ENCODE peak calls at places on chromosomes 1 and 21, in seven cellular contexts. X is uterus, Z is IMR-90, O is heart right ventricle, R is HL-60, Q is prostate gland, H is foreskin keratinocyte. J is an unnamed sample.

GRCh38 chr1:200039849-200040479 is 12.5 kb downstream of the NR5A2 start:
- DNase-seq in X (no peak), Z (no peak), O (no peak), R (no peak), Q (no peak), H (no peak), J (no peak)

GRCh38 chr1:59926381-59927243 is at the start of gene CYP2J2:
- DNase-seq in X (peak; percentile 15), Z (no peak), O (peak; percentile 64), R (no peak), Q (peak; percentile 33), H (no peak), J (peak; percentile 60)

GRCh38 chr1:185144233-185144632 is 12.5 kb downstream of the TRMT1L start:
- DNase-seq in X (no peak), Z (peak; percentile 65), O (no peak), R (no peak), Q (no peak), H (no peak), J (no peak)

GRCh38 chr21:16137106-16137505 is 407.3 kb downstream of the USP25 start:
- DNase-seq in X (no peak), Z (peak; percentile 8), O (no peak), R (no peak), Q (no peak), H (no peak), J (no peak)

GRCh38 chr1:159056069-159056698 is 20.4 kb downstream of the AIM2 start:
- DNase-seq in X (no peak), Z (no peak), O (no peak), R (peak; percentile 40), Q (no peak), H (no peak), J (no peak)

GRCh38 chr1:39852876-39853275 is 30.4 kb downstream of the TRIT1 start:
- DNase-seq in X (no peak), Z (no peak), O (no peak), R (no peak), Q (no peak), H (no peak), J (no peak)

GRCh38 chr1:100387644-100388350 is 35.5 kb downstream of the CDC14A start:
- DNase-seq in X (no peak), Z (peak; percentile 64), O (no peak), R (no peak), Q (no peak), H (no peak), J (no peak)

GRCh38 chr1:102796429-102796828 is 311.9 kb downstream of the COL11A1 start:
- DNase-seq in X (no peak), Z (no peak), O (no peak), R (no peak), Q (no peak), H (no peak), J (no peak)

GRCh38 chr1:63688302-63688701 is 85.5 kb upstream of the ROR1 start:
- DNase-seq in X (no peak), Z (peak; percentile 71), O (no peak), R (no peak), Q (no peak), H (no peak), J (no peak)

GRCh38 chr1:77543822-77544448 is 138.5 kb downstream of the ZZZ3 start:
- DNase-seq in X (no peak), Z (peak; percentile 75), O (no peak), R (peak; percentile 60), Q (no peak), H (no peak), J (no peak)

GRCh38 chr1:183097438-183098051 is 74.3 kb downstream of the LAMC1 start:
- DNase-seq in X (no peak), Z (peak; percentile 94), O (no peak), R (no peak), Q (no peak), H (peak; percentile 5), J (no peak)

GRCh38 chr21:44463716-44464115 is 8.4 kb downstream of the LRRC3 start:
- DNase-seq in X (peak; percentile 39), Z (no peak), O (no peak), R (no peak), Q (no peak), H (no peak), J (no peak)

GRCh38 chr1:23051510-23051909 is 32.2 kb downstream of the KDM1A start:
- DNase-seq in X (no peak), Z (no peak), O (no peak), R (no peak), Q (no peak), H (no peak), J (no peak)

GRCh38 chr1:24341260-24341659 is 22.1 kb downstream of the GRHL3 start:
- DNase-seq in X (no peak), Z (no peak), O (no peak), R (no peak), Q (no peak), H (no peak), J (no peak)

GRCh38 chr21:44436111-44436611 is 19.1 kb upstream of the LRRC3 start:
- DNase-seq in X (no peak), Z (no peak), O (no peak), R (no peak), Q (no peak), H (no peak), J (no peak)

DNA sequence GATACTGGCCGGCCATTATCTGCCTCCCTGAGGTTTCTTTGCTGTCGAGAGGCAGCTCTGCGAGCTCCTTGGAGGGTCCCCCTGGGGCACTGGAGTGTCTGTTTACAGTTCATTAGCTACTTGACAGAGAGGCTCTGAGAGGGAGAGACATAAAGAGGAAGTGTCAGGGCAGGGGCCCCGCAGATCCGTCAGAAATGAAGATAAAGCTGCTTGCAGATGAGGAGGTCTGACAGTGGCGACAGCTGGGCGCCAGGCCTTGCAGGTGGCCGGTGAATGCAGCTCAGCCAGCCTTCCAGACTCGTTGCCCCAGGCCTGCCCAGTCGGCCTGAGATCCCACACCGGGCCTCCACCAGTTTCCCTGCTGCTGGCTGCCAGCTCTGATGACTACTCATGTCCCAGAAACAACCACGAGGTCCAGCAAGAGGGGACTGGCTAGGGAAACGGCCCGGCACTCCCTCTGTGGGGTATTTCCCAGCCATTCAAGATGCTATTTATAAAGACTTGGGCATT is 84.7 kb downstream of the DISP3 start:
- DNase-seq in X (no peak), Z (no peak), O (no peak), R (no peak), Q (no peak), H (peak; percentile 26), J (no peak)
- H3K27ac ChIP-seq in X (no peak overlapping the region), Z (no peak overlapping the region), O (no peak overlapping the region), R (no peak overlapping the region), Q (no peak overlapping the region), H (no peak overlapping the region), J (no peak overlapping the region)

DNA sequence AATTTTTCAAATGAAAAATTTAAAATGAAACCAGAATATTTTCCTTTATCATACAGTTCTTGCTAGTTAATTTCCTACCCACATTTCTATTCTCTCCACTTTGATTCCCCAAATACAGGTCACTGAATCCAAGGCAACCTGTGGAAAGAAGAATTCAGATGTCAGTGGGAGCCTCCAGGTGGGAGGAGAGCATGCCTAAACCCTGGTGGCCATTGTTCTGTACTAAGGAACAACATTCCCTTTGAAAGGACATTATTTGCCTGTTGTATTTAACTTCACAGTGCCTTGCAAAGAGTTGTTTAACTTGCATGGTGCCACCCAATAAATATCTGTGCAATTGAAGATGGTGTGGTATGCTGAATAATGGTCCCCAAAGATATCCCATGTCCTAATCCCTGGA is 21.4 kb downstream of the NPHS2 start:
- DNase-seq in X (no peak), Z (no peak), O (no peak), R (no peak), Q (no peak), H (no peak), J (no peak)
- H3K27ac ChIP-seq in X (no peak overlapping the region), Z (no peak overlapping the region), O (no peak overlapping the region), R (no peak overlapping the region), Q (no peak overlapping the region), H (no peak overlapping the region), J (no peak overlapping the region)

GRCh38 chr1:212412374-212412773 is 2.3 kb downstream of the PACC1 start:
- DNase-seq in X (no peak), Z (no peak), O (no peak), R (no peak), Q (no peak), H (no peak), J (no peak)

GRCh38 chr1:212410231-212410825 is 4.4 kb downstream of the PACC1 start:
- DNase-seq in X (no peak), Z (no peak), O (no peak), R (no peak), Q (no peak), H (no peak), J (no peak)

GRCh38 chr1:212414328-212415106 is at the start of gene PACC1:
- DNase-seq in X (peak; percentile 87), Z (peak; percentile 80), O (peak; percentile 87), R (peak; percentile 97), Q (peak; percentile 84), H (peak; percentile 48), J (peak; percentile 88)

GRCh38 chr1:212413902-212414327 is 771 bp downstream of the PACC1 start:
- DNase-seq in X (no peak), Z (peak; percentile 14), O (no peak), R (no peak), Q (no peak), H (peak; percentile 7), J (no peak)

DNA sequence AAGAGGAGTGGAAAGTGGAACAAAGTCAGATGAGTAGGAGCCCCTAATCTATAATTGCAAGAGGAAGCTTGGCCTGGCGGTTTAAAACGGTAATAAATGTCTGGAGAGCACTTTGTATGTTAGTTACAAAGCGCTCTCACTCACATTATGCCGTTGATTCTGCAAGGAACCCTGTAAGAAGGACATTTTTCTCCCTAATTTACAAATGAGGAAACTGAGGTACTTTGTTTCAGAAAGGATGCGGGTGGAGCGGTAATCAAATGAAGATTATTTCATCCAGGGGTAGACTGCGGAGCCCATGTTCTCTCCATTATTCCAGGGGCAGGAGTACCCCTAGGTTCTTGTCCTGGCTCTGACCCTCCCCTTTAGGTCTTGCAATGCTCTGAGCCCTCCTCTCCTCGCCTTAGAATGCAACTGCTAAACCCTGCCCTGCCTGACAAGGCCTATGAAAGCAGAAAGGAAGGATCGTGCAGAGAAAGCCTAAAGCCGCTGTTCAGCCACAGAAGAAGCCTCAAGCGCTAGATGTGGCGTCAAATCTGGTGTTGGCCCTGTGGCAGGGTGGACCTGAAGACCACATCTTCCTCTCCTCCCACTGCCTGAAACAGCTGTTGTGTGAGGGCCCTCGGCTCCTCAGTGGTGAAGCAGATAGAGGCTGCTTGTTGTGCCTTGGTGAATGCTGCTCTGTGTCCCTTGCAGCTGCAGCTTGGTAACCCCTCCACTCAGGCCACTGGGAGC is 588 bp upstream of the PACC1 start:
- DNase-seq in X (no peak), Z (no peak), O (no peak), R (peak; percentile 37), Q (no peak), H (no peak), J (no peak)
- H3K27ac ChIP-seq in X (peak overlapping the region; percentile 11), Z (no peak overlapping the region), O (no peak overlapping the region), R (peak overlapping the region; percentile 91), Q (peak overlapping the region; percentile 59), H (no peak overlapping the region), J (peak overlapping the region; percentile 59)

DNA sequence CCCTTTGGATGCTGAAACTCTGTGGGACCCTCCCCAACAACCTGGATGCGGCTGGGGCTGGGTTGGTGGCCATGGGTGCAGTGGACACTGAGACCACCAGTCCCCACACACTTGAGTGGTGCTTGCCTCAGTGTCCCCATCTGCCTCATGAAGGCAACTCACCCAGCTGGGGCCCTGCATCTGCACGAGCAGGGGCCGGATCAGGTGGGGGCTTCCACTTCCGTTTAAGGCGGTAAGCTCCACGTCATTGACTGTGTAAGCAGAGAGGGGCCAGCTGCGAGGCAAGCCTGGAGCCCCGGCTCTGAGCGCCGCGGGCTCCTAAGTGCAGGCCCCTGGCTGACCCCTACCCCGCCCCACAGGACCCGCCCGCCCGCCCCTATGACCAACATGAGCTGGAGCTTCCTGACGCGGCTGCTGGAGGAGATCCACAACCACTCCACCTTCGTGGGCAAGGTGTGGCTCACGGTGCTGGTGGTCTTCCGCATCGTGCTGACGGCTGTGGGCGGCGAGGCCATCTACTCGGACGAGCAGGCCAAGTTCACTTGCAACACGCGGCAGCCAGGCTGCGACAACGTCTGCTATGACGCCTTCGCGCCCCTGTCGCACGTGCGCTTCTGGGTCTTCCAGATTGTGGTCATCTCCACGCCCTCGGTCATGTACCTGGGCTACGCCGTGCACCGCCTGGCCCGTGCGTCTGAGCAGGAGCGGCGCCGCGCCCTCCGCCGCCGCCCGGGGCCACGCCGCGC is 7.8 kb downstream of the GJC2 start:
- DNase-seq in X (no peak), Z (no peak), O (no peak), R (no peak), Q (no peak), H (no peak), J (no peak)
- H3K27ac ChIP-seq in X (no peak overlapping the region), Z (no peak overlapping the region), O (no peak overlapping the region), R (no peak overlapping the region), Q (no peak overlapping the region), H (no peak overlapping the region), J (peak overlapping the region; percentile 30)

J was measured in CD8-positive, alpha-beta T cell.